ENCODE peak calls at places on chromosomes 1 and 21, in eight cellular contexts. D, X, K, W, V, M, P and G are unnamed samples.

GRCh38 chr1:19754482-19754881 is 45.2 kb downstream of the TMCO4 start:
- DNase-seq in M (no peak), V (no peak), P (no peak), W (no peak), D (no peak), X (no peak), K (no peak), G (no peak)

GRCh38 chr1:60894121-60894520 is 188.2 kb upstream of the NFIA start:
- DNase-seq in W (no peak), X (no peak), M (no peak), K (no peak), D (peak; percentile 51), P (no peak), V (peak; percentile 36), G (no peak)

GRCh38 chr1:30848130-30848529 is 60.4 kb downstream of the SDC3 start:
- DNase-seq in V (no peak), P (no peak), W (no peak), X (no peak), D (no peak), M (no peak), K (no peak), G (no peak)

GRCh38 chr1:40377512-40377911 is 4.0 kb downstream of the SMAP2 start:
- DNase-seq in X (no peak), P (no peak), W (no peak), V (no peak), M (no peak), D (no peak), K (no peak), G (no peak)

GRCh38 chr21:32392299-32392879 is 423 bp downstream of the URB1 start:
- DNase-seq in M (no peak), V (no peak), K (no peak), W (no peak), P (no peak), D (peak; percentile 23), X (no peak), G (no peak)

GRCh38 chr1:226754097-226754496 is 15.0 kb upstream of the ITPKB start:
- DNase-seq in V (no peak), M (no peak), W (no peak), D (no peak), K (no peak), X (no peak), P (no peak), G (no peak)

GRCh38 chr1:41936107-41936506 is 17.4 kb upstream of the HIVEP3 start:
- DNase-seq in W (no peak), X (peak; percentile 85), P (no peak), M (peak; percentile 70), K (no peak), D (no peak), V (no peak), G (no peak)

GRCh38 chr1:110136911-110137310 is 13.4 kb upstream of the SLC6A17 start:
- DNase-seq in X (no peak), M (no peak), V (no peak), K (no peak), D (peak; percentile 86), P (peak; percentile 49), W (no peak), G (peak; percentile 28)

GRCh38 chr1:39453603-39454002 is 37.8 kb upstream of the BMP8A start:
- DNase-seq in P (peak; percentile 53), V (peak; percentile 36), D (no peak), M (peak; percentile 80), K (no peak), W (no peak), X (no peak), G (peak; percentile 57)

GRCh38 chr1:234102591-234102990 is 198.1 kb downstream of the SLC35F3 start:
- DNase-seq in K (no peak), D (no peak), V (no peak), M (no peak), X (no peak), P (peak; percentile 38), W (no peak), G (no peak)

GRCh38 chr1:240385985-240386978 is 225.7 kb downstream of the GREM2 start:
- DNase-seq in W (no peak), K (no peak), M (peak; percentile 94), X (no peak), D (no peak), P (no peak), V (no peak), G (no peak)

GRCh38 chr1:172585348-172585747 is 52.4 kb downstream of the SUCO start:
- DNase-seq in X (no peak), D (no peak), P (no peak), M (peak; percentile 46), V (no peak), K (no peak), W (no peak), G (no peak)

GRCh38 chr1:109659997-109660755 is 4.3 kb downstream of the GSTM4 start:
- DNase-seq in X (no peak), D (no peak), W (no peak), K (no peak), P (no peak), M (peak; percentile 43), V (no peak), G (no peak)

GRCh38 chr1:217188280-217189235 is 442.3 kb downstream of the GPATCH2 start:
- DNase-seq in V (no peak), M (no peak), K (no peak), D (no peak), W (no peak), X (no peak), P (no peak), G (no peak)

GRCh38 chr1:23600283-23600682 is 41.0 kb upstream of the ID3 start:
- DNase-seq in K (no peak), P (no peak), W (no peak), X (no peak), V (no peak), M (no peak), D (no peak), G (no peak)

GRCh38 chr1:19067187-19067911 is 110.9 kb upstream of the IFFO2 start:
- DNase-seq in V (peak; percentile 55), P (no peak), W (peak; percentile 85), X (no peak), M (no peak), D (peak; percentile 82), K (no peak), G (peak; percentile 65)

GRCh38 chr1:156431366-156432108 is 62.5 kb downstream of the RHBG start:
- DNase-seq in V (no peak), W (no peak), X (no peak), K (no peak), P (no peak), M (no peak), D (no peak), G (no peak)

GRCh38 chr1:108962681-108963051 is 618 bp downstream of the CLCC1 start:
- DNase-seq in P (peak; percentile 39), X (no peak), W (peak; percentile 43), M (peak; percentile 6), K (no peak), V (peak; percentile 59), D (no peak), G (peak; percentile 65)

GRCh38 chr1:192133350-192133950 is 24.8 kb upstream of the RGS18 start:
- DNase-seq in M (peak; percentile 66), K (no peak), P (no peak), W (no peak), D (no peak), X (no peak), V (no peak), G (no peak)

GRCh38 chr1:235979716-235980338 is 85.1 kb downstream of the NID1 start:
- DNase-seq in K (no peak), V (no peak), X (no peak), M (no peak), W (no peak), P (no peak), D (peak; percentile 34), G (no peak)

DNA sequence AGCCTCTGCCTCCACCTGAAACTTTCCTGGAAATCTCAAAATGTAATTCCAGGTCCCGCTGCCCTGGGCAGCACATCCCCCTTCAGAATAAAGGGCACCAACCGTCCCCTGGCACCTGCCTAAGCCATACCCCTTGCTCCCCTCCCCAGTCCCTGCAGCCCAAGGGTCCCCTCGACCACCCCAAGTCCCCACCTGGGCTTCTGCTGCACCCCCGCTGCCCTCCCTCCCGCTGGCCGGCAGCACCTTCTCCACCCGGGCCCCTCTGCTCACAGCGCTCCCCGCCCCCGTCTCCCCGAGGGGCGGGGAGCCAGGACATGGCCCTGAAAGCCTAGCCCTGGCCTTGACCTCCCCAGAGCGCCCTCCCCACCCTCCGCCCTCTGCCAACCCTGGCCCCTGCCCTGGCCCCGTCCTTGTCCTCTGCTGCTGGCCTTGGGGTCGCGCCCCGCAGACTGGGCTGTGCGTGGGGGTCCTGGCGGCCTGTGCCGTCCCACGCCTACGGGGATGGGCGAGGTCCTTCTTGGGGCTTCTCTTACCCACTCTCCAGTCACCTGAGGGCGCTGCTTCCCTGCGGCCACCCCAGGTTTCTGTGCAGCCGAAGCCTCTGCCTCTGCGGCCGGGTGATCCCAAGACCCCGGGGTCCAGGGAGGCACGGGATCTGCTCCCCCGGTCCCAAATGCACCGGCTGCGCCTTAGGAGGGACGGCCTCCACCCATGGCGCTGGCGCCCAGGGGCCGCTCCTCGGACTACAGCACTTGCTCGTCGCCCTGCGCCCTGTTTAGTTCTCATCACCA is 41.7 kb downstream of the WDR4 start:
- DNase-seq in K (no peak), W (no peak), X (no peak), D (no peak), M (no peak), V (peak; percentile 15), P (no peak), G (peak; percentile 21)
- TF ChIP-seq CTCF in K (no peak), W (no peak), X (no peak), D (no peak), M (no peak), V (no peak), P (no peak), G (no peak)

GRCh38 chr1:197066719-197067456 is at the start of gene F13B:
- DNase-seq in V (no peak), W (no peak), K (no peak), D (no peak), X (no peak), M (no peak), P (no peak), G (no peak)
- TF ChIP-seq CTCF in V (no peak), W (no peak), K (no peak), D (peak; percentile 8), X (no peak), M (peak; percentile 2), P (no peak), G (no peak)

DNA sequence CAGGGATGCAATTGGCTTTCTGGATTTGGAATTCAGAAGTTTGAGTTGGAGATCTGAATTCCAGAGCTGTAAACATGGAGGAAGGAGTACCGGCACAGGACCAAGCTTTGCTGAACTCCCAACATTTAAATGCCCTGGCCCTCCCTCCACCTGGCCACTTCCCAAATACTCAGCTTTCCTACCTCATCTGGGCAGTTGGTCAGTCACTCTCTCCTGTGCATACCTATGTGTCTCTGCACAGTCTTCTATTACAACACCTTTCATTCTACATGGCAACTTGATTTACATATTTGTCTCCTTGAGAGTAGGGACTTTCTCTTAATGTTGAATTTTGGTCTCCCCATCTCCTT is 6.1 kb upstream of the KHDRBS1 start:
- DNase-seq in W (no peak), M (no peak), X (no peak), V (no peak), D (no peak), K (no peak), P (no peak), G (no peak)
- TF ChIP-seq CTCF in W (no peak), M (no peak), X (no peak), V (no peak), D (no peak), K (no peak), P (no peak), G (no peak)

DNA sequence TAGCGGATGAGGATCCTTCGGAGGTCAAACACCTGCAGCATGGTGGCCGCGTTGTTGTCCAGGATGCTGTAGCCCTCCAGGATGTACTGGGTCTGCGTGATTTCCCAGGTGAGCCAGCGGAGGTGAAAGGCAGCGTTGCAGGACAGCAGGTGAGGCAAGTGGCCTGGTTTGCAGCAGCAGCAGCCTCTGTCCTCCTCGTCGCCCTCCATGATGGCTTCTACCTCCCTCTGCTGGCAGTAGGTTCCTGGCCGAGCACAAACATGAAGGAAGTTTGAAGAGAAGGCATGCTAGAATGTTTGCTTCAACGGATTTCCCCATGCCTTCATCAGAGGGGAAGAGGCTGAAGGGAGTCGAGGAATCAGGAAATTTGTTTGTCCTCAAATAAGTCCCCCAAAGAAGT is 74.7 kb downstream of the NTPCR start:
- DNase-seq in K (no peak), V (peak; percentile 77), D (peak; percentile 64), M (peak; percentile 30), W (peak; percentile 20), P (peak; percentile 61), X (no peak), G (peak; percentile 63)
- TF ChIP-seq CTCF in K (peak; percentile 56), V (peak; percentile 50), D (peak; percentile 68), M (peak; percentile 30), W (no peak), P (peak; percentile 29), X (peak; percentile 44), G (peak; percentile 56)